ENCODE peak calls at places on chromosomes 13 and 19, in ten cellular contexts. G is activated T-helper 1 cell treated with anti-CD3 and anti-CD28 coated beads, Interleukin-12 subunit alpha, Interleukin-12 subunit beta, Interleukin-2, Interleukin-4 antibody, amounts not matched to agents 30 ng/mL and 10 ng/mL and 1 ng/mL, durations not matched to agents 14 hours and 24 hours and 36 hours; V is NCI-H2029; C is left ventricle myocardium inferior; N is ecto neural progenitor cell; H is astrocyte of the hippocampus; Z is activated CD4-positive, CD25-positive, alpha-beta regulatory T cell; W is uterus; I is GM12864; J is GM12892. B is an unnamed sample.
A peak's percentile ranks its signal among the peaks of the same experiment; 100 is the strongest.

GRCh38 chr19:53394522-53394973 is 401 bp upstream of the ZNF765 start:
- DNase-seq in Z (no peak), H (no peak), J (no peak), G (no peak), V (no peak), N (peak; percentile 79), C (peak; percentile 64), W (peak; percentile 58), I (no peak), B (peak; percentile 28)

GRCh38 chr13:24178847-24179845 is 18.6 kb downstream of the SPATA13 start:
- DNase-seq in C (no peak), V (no peak), I (no peak), G (no peak), W (no peak), H (no peak), J (no peak), N (no peak), Z (no peak), B (no peak)

GRCh38 chr13:73248711-73249580 is 190.1 kb downstream of the KLF5 start:
- DNase-seq in W (no peak), J (no peak), I (no peak), G (no peak), V (peak; percentile 1), H (peak; percentile 32), N (no peak), C (no peak), Z (no peak), B (no peak)

GRCh38 chr13:112054616-112055015 is 12.3 kb upstream of the SOX1 start:
- DNase-seq in G (no peak), H (no peak), N (no peak), J (no peak), C (no peak), Z (no peak), I (no peak), W (no peak), V (no peak), B (no peak)

GRCh38 chr19:49881672-49882394 is 4.3 kb downstream of the TBC1D17 start:
- DNase-seq in N (no peak), J (no peak), G (no peak), W (no peak), V (no peak), H (no peak), Z (no peak), C (no peak), I (no peak), B (no peak)

GRCh38 chr19:16673226-16673625 is 12.3 kb downstream of the TMEM38A start:
- DNase-seq in G (no peak), I (no peak), J (no peak), N (no peak), Z (no peak), W (no peak), C (no peak), V (no peak), H (no peak), B (no peak)

GRCh38 chr19:33047422-33047821 is 17.3 kb downstream of the RHPN2 start:
- DNase-seq in N (no peak), I (no peak), C (no peak), H (no peak), V (no peak), Z (no peak), W (no peak), J (no peak), G (no peak), B (no peak)

GRCh38 chr13:21550918-21551317 is 53.1 kb downstream of the MICU2 start:
- DNase-seq in Z (no peak), H (no peak), W (no peak), I (no peak), C (no peak), J (no peak), G (no peak), N (no peak), V (no peak), B (no peak)

GRCh38 chr13:36339600-36340155 is 6.5 kb downstream of the SPART start:
- DNase-seq in Z (no peak), W (no peak), G (no peak), V (no peak), I (no peak), H (no peak), N (no peak), J (no peak), C (no peak), B (no peak)

GRCh38 chr19:575527-576506 is 3.4 kb downstream of the BSG start:
- DNase-seq in H (peak; percentile 73), N (no peak), I (no peak), G (no peak), Z (no peak), C (peak; percentile 81), W (peak; percentile 62), V (no peak), J (no peak), B (peak; percentile 65)

GRCh38 chr13:50941146-50941545 is 31.6 kb downstream of the RNASEH2B start:
- DNase-seq in Z (no peak), C (no peak), J (no peak), I (no peak), N (no peak), H (no peak), V (no peak), W (no peak), G (no peak), B (no peak)

GRCh38 chr19:44883962-44884361 is 7.1 kb upstream of the TOMM40 start:
- DNase-seq in H (peak; percentile 41), V (no peak), J (no peak), C (no peak), G (no peak), I (no peak), Z (no peak), W (no peak), N (no peak), B (no peak)

GRCh38 chr19:48858984-48859710 is 9.3 kb downstream of the PLEKHA4 start:
- DNase-seq in N (no peak), I (no peak), H (no peak), V (no peak), Z (peak; percentile 51), C (peak; percentile 40), G (peak; percentile 70), J (peak; percentile 79), W (no peak), B (no peak)

GRCh38 chr13:31394491-31394890 is 194.7 kb downstream of the B3GLCT start:
- DNase-seq in V (no peak), J (no peak), Z (no peak), H (peak; percentile 70), N (no peak), W (no peak), C (no peak), G (no peak), I (no peak), B (no peak)

GRCh38 chr19:57191141-57192063 is at the start of gene ZNF264:
- DNase-seq in V (peak; percentile 74), Z (peak; percentile 84), I (peak; percentile 73), N (peak; percentile 89), G (peak; percentile 86), W (peak; percentile 88), H (peak; percentile 94), J (peak; percentile 83), C (peak; percentile 95), B (peak; percentile 90)

GRCh38 chr13:79566118-79566517 is 85.2 kb downstream of the NDFIP2 start:
- DNase-seq in W (no peak), J (no peak), H (no peak), G (no peak), N (no peak), Z (no peak), I (no peak), C (no peak), V (no peak), B (no peak)

GRCh38 chr19:4744451-4745170 is 21.0 kb upstream of the DPP9 start:
- DNase-seq in Z (no peak), C (no peak), I (no peak), V (no peak), W (peak; percentile 87), G (no peak), J (no peak), H (peak; percentile 54), N (no peak), B (peak; percentile 46)

GRCh38 chr13:102856603-102857002 is 10.8 kb downstream of the ERCC5 start:
- DNase-seq in H (peak; percentile 78), C (peak; percentile 76), J (no peak), I (no peak), Z (no peak), V (no peak), N (no peak), W (no peak), G (no peak), B (no peak)

GRCh38 chr19:4369109-4369887 is 25.9 kb downstream of the MPND start:
- DNase-seq in V (no peak), C (peak; percentile 46), H (peak; percentile 86), W (no peak), N (no peak), J (peak; percentile 64), Z (no peak), I (peak; percentile 71), G (peak; percentile 83), B (no peak)

GRCh38 chr13:91398413-91399188 is at the start of gene GPC5:
- DNase-seq in V (no peak), J (peak; percentile 67), I (peak; percentile 15), N (peak; percentile 91), C (peak; percentile 75), Z (peak; percentile 56), W (peak; percentile 28), G (peak; percentile 79), H (peak; percentile 83), B (peak; percentile 87)

B was measured in dorsolateral prefrontal cortex.